ENCODE peak calls at places on chromosome 1, in four cellular contexts. Y, P, B and F are unnamed samples.

GRCh38 chr1:204894031-204894430 is 23.4 kb downstream of the NFASC start:
- DNase-seq in Y (no peak), P (no peak), B (no peak), F (no peak)

GRCh38 chr1:65459397-65459768 is 38.9 kb downstream of the LEPR start:
- DNase-seq in Y (no peak), P (no peak), B (peak; percentile 49), F (no peak)

GRCh38 chr1:217274927-217275616 is 355.8 kb downstream of the GPATCH2 start:
- DNase-seq in Y (no peak), P (no peak), B (no peak), F (no peak)

GRCh38 chr1:16413191-16413590 is 24.0 kb downstream of the SPATA21 start:
- DNase-seq in Y (no peak), P (no peak), B (no peak), F (no peak)

GRCh38 chr1:44368471-44369151 is 13.6 kb upstream of the ERI3 start:
- DNase-seq in Y (no peak), P (no peak), B (no peak), F (no peak)

GRCh38 chr1:96641292-96641691 is 80.3 kb upstream of the PTBP2 start:
- DNase-seq in Y (no peak), P (no peak), B (no peak), F (no peak)

GRCh38 chr1:206439205-206439604 is 31.1 kb upstream of the IKBKE start:
- DNase-seq in Y (no peak), P (no peak), B (no peak), F (no peak)

GRCh38 chr1:13541435-13542215 is 27.8 kb upstream of the LRRC38 start:
- DNase-seq in Y (no peak), P (no peak), B (no peak), F (no peak)

GRCh38 chr1:200872446-200873115 is at the start of gene GPR25:
- DNase-seq in Y (no peak), P (no peak), B (no peak), F (no peak)
- H3K4me3 ChIP-seq in Y (peak within 1 kb of the TSS; percentile 41), P (peak within 1 kb of the TSS; percentile 56), B (no peak within 1 kb of the TSS), F (peak within 1 kb of the TSS; percentile 45)

DNA sequence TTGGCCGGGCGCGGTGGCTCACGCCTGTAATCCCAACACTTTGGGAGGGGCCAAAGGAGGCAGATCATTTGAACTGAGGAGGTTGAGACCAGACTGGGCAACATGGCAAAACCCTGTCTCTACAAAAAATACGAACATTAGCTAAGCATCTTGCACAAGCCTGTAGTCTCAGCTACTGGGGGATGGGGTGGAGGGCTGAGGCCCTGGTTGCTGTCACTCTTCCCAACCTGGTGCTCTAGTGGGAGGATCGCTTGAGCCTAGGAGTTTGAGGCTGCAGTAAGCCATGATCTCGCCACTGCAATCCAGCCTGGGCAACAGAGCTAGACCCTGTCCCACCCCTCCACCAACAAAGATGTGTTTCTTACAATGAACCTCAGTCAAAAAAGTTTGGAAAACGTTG is 2.8 kb downstream of the PHGDH start:
- DNase-seq in Y (no peak), P (peak; percentile 54), B (no peak), F (no peak)
- H3K4me3 ChIP-seq in Y (no peak overlapping the region), P (no peak overlapping the region), B (no peak overlapping the region), F (no peak overlapping the region)

GRCh38 chr1:161197560-161198205 is 1.2 kb downstream of the ADAMTS4 start:
- DNase-seq in Y (no peak), P (no peak), B (no peak), F (no peak)
- H3K4me3 ChIP-seq in Y (peak overlapping the region; percentile 40), P (peak overlapping the region; percentile 64), B (no peak overlapping the region), F (peak overlapping the region; percentile 52)

GRCh38 chr1:21783679-21784603 is 992 bp upstream of the USP48 start:
- DNase-seq in Y (peak; percentile 53), P (no peak), B (peak; percentile 94), F (no peak)
- H3K4me3 ChIP-seq in Y (peak overlapping the region; percentile 99), P (peak overlapping the region; percentile 82), B (peak overlapping the region; percentile 95), F (peak overlapping the region; percentile 99)

GRCh38 chr1:100847481-100847880 is 47.2 kb downstream of the EXTL2 start:
- DNase-seq in Y (no peak), P (no peak), B (no peak), F (no peak)
- H3K4me3 ChIP-seq in Y (peak overlapping the region; percentile 28), P (peak overlapping the region; percentile 34), B (no peak overlapping the region), F (peak overlapping the region; percentile 21)